ENCODE peak calls at places on chromosomes 5 and 9, in seven cellular contexts. N is left ventricle myocardium inferior, M is foreskin fibroblast, F is HL-60, R is A549, A is mucosa of descending colon, X is gastrocnemius medialis. L is an unnamed sample.

GRCh38 chr9:133916159-133916541 is 76.0 kb downstream of the VAV2 start:
- DNase-seq in X (no peak), R (no peak), A (no peak), M (no peak), N (no peak), F (no peak), L (no peak)

GRCh38 chr9:99516657-99517049 is 294.6 kb downstream of the SEC61B start:
- DNase-seq in N (no peak), X (no peak), M (no peak), R (no peak), A (no peak), F (no peak), L (no peak)

GRCh38 chr9:36551129-36551528 is 21.6 kb upstream of the MELK start:
- DNase-seq in M (peak), A (no peak), F (no peak), N (no peak), R (no peak), X (no peak), L (no peak)

GRCh38 chr5:133531634-133532033 is 80.7 kb downstream of the FSTL4 start:
- DNase-seq in A (no peak), R (no peak), F (no peak), X (no peak), M (peak), N (no peak), L (no peak)

GRCh38 chr9:70340572-70340971 is 73.9 kb downstream of the KLF9 start:
- DNase-seq in N (no peak), F (no peak), X (no peak), R (peak), A (no peak), M (peak), L (no peak)

GRCh38 chr5:9456435-9457042 is 89.3 kb downstream of the SEMA5A start:
- DNase-seq in A (no peak), R (no peak), N (no peak), M (peak), F (no peak), X (no peak), L (no peak)

GRCh38 chr5:161094411-161094810 is 242.4 kb upstream of the ATP10B start:
- DNase-seq in F (no peak), M (peak), A (no peak), N (no peak), X (no peak), R (no peak), L (no peak)

GRCh38 chr5:589588-589987 is 22.6 kb upstream of the CEP72 start:
- DNase-seq in X (no peak), N (no peak), R (no peak), F (no peak), A (no peak), M (no peak), L (no peak)

GRCh38 chr9:96176901-96177718 is 124.9 kb downstream of the HSD17B3 start:
- DNase-seq in N (no peak), X (no peak), A (peak), F (no peak), M (peak), R (peak), L (no peak)

GRCh38 chr5:132546108-132546507 is 2.8 kb upstream of the IL5 start:
- DNase-seq in F (no peak), N (no peak), R (no peak), M (no peak), A (no peak), X (no peak), L (no peak)

GRCh38 chr9:84317563-84317962 is 23.0 kb downstream of the SLC28A3 start:
- DNase-seq in R (no peak), F (no peak), M (no peak), N (no peak), A (no peak), X (no peak), L (no peak)

GRCh38 chr5:80600943-80601693 is 31.0 kb upstream of the ANKRD34B start:
- DNase-seq in F (no peak), X (no peak), A (no peak), R (no peak), M (no peak), N (no peak), L (no peak)

GRCh38 chr9:22107646-22108045 is 98.5 kb upstream of the CDKN2B start:
- DNase-seq in N (no peak), X (no peak), A (no peak), F (no peak), M (no peak), R (no peak), L (no peak)

GRCh38 chr9:108014353-108014752 is 524.8 kb upstream of the KLF4 start:
- DNase-seq in A (no peak), N (no peak), R (no peak), F (no peak), X (no peak), M (no peak), L (no peak)

GRCh38 chr5:81014348-81014747 is 54.2 kb downstream of the RASGRF2 start:
- DNase-seq in R (no peak), N (no peak), X (no peak), M (no peak), A (no peak), F (no peak), L (no peak)

GRCh38 chr5:9149988-9150387 is 395.9 kb downstream of the SEMA5A start:
- DNase-seq in X (no peak), N (no peak), R (no peak), A (no peak), F (no peak), M (peak), L (no peak)

GRCh38 chr5:168917947-168918600 is 338.9 kb upstream of the PANK3 start:
- DNase-seq in A (no peak), X (no peak), R (no peak), M (no peak), F (no peak), N (no peak), L (no peak)

GRCh38 chr5:5424736-5425135 is 2.3 kb downstream of the ICE1 start:
- DNase-seq in X (no peak), A (no peak), M (no peak), R (no peak), F (no peak), N (no peak), L (no peak)

GRCh38 chr5:145943674-145944121 is 7.3 kb downstream of the SH3RF2 start:
- DNase-seq in R (peak), X (peak), F (peak), A (no peak), M (no peak), N (no peak), L (no peak)

GRCh38 chr9:21993893-21994525 is at the start of gene CDKN2A:
- DNase-seq in X (no peak), A (peak), F (no peak), N (no peak), R (no peak), M (peak), L (peak)

GRCh38 chr5:1874820-1875219 is 7.9 kb downstream of the IRX4 start:
- DNase-seq in N (no peak), F (no peak), R (no peak), X (no peak), A (no peak), M (no peak), L (no peak)

GRCh38 chr9:76353280-76353679 is 40.9 kb downstream of the RFK start:
- DNase-seq in N (no peak), X (no peak), A (no peak), R (no peak), M (no peak), F (no peak), L (no peak)

GRCh38 chr9:137449931-137450537 is 8.9 kb upstream of the ENTPD8 start:
- DNase-seq in M (no peak), R (no peak), X (peak), A (peak), N (no peak), F (peak), L (peak)

GRCh38 chr9:80866576-80867227 is 822.6 kb downstream of the TLE1 start:
- DNase-seq in A (no peak), M (peak), X (no peak), F (no peak), R (no peak), N (no peak), L (no peak)

GRCh38 chr5:164097747-164098146 is 592.3 kb downstream of the MAT2B start:
- DNase-seq in A (no peak), X (no peak), M (no peak), N (no peak), R (no peak), F (no peak), L (no peak)

GRCh38 chr5:104297076-104297475 is 734.5 kb upstream of the NUDT12 start:
- DNase-seq in F (no peak), X (no peak), R (no peak), M (peak), N (no peak), A (no peak), L (no peak)

GRCh38 chr5:76688836-76689235 is 27.1 kb upstream of the F2R start:
- DNase-seq in M (peak), R (no peak), A (no peak), N (no peak), F (no peak), X (no peak), L (no peak)

GRCh38 chr5:26700759-26701384 is 337.5 kb downstream of the CDH9 start:
- DNase-seq in X (no peak), R (peak), N (no peak), F (no peak), A (no peak), M (no peak), L (no peak)

GRCh38 chr9:93118863-93119702 is 15.0 kb downstream of the NINJ1 start:
- DNase-seq in F (no peak), N (peak), M (no peak), R (no peak), A (peak), X (peak), L (peak)

GRCh38 chr5:95915999-95916686 is 45.5 kb downstream of the ELL2 start:
- DNase-seq in X (no peak), M (no peak), F (no peak), R (no peak), N (no peak), A (no peak), L (no peak)

GRCh38 chr5:78887384-78888118 is 97.6 kb downstream of the ARSB start:
- DNase-seq in R (no peak), F (no peak), N (no peak), X (no peak), A (no peak), M (no peak), L (no peak)

GRCh38 chr5:141864371-141865370 is 13.5 kb downstream of the PCDH1 start:
- DNase-seq in A (no peak), R (no peak), N (no peak), X (no peak), F (no peak), M (no peak), L (peak)

GRCh38 chr5:31355337-31355736 is 161.9 kb downstream of the CDH6 start:
- DNase-seq in X (no peak), M (no peak), A (no peak), F (no peak), R (no peak), N (no peak), L (no peak)
- H3K4me3 ChIP-seq in X (no peak), M (no peak), A (no peak), F (no peak), R (no peak), N (no peak), L (no peak)

GRCh38 chr9:112332272-112332671 is 1.1 kb downstream of the PTBP3 start:
- DNase-seq in F (no peak), R (no peak), M (no peak), X (no peak), N (no peak), A (no peak), L (no peak)

GRCh38 chr9:112332977-112333638 is at the start of gene PTBP3:
- DNase-seq in R (peak), X (peak), F (peak), N (peak), A (peak), M (peak), L (peak)

GRCh38 chr9:112333639-112334318 is 360 bp upstream of the PTBP3 start:
- DNase-seq in N (peak), R (peak), M (peak), A (peak), X (peak), F (peak), L (peak)

GRCh38 chr9:112332674-112332976 is 794 bp downstream of the PTBP3 start:
- DNase-seq in R (no peak), M (no peak), N (no peak), A (no peak), X (no peak), F (no peak), L (no peak)

DNA sequence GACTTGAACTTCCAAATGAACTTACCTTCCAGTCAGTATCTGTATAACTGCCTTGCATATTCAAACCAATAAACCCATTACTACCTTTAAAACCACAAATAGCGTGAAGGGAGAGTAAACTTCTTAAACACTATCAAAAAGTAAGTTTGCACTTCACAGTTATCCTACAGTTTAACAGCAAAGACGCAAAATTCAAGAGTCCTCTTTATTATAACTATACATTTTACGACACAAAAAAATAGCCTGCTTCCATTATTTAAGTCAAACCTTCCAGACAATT is 1.8 kb downstream of the PTBP3 start:
- DNase-seq in F (peak), M (no peak), A (no peak), N (no peak), X (no peak), R (no peak), L (no peak)
- H3K4me3 ChIP-seq in F (peak), M (peak), A (no peak), N (peak), X (peak), R (peak), L (peak)

GRCh38 chr9:18786936-18787658 is 245.9 kb downstream of the SAXO1 start:
- DNase-seq in F (no peak), N (no peak), R (no peak), M (peak), X (no peak), A (no peak), L (no peak)

GRCh38 chr9:18791074-18791473 is 241.9 kb downstream of the SAXO1 start:
- DNase-seq in X (no peak), N (no peak), M (no peak), F (no peak), A (no peak), R (peak), L (no peak)

GRCh38 chr9:18786196-18786595 is 246.8 kb downstream of the SAXO1 start:
- DNase-seq in A (no peak), R (no peak), N (no peak), X (no peak), M (no peak), F (no peak), L (no peak)

GRCh38 chr9:18785604-18786003 is 247.4 kb downstream of the SAXO1 start:
- DNase-seq in M (no peak), X (no peak), A (no peak), N (no peak), R (no peak), F (no peak), L (no peak)

DNA sequence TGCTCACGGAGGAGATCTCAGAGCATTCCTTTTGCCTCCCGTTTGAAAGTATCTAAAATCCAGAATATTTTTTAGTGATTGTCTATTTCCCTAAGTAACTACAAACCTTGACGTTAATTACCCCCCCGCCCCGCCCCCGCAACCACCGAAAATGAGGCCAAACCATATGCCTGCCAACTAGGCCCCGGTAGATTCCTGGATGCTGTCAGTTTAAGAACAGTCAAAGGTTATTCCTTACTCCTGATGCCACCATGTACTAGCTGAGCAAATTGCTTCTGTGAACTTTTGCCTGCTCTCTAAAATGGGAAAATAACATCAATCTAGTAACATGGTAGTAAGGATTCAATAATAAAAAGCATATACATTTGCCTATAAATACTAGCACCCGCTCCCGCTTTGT is 244.8 kb downstream of the SAXO1 start:
- DNase-seq in M (no peak), R (no peak), A (no peak), N (no peak), F (no peak), X (no peak), L (no peak)
- H3K4me3 ChIP-seq in M (no peak), R (no peak), A (no peak), N (no peak), F (no peak), X (no peak), L (no peak)

GRCh38 chr9:5042661-5043178 is 57.6 kb downstream of the JAK2 start:
- DNase-seq in R (no peak), X (no peak), N (no peak), F (no peak), A (no peak), M (no peak), L (peak)
- H3K4me3 ChIP-seq in R (no peak), X (no peak), N (no peak), F (no peak), A (no peak), M (no peak), L (no peak)

GRCh38 chr9:136109351-136110081 is 9.2 kb downstream of the TMEM250 start:
- DNase-seq in M (peak), N (peak), F (peak), A (peak), R (peak), X (peak), L (peak)
- H3K4me3 ChIP-seq in M (peak), N (peak), F (peak), A (no peak), R (peak), X (peak), L (peak)

GRCh38 chr5:107436276-107436675 is 234.5 kb downstream of the EFNA5 start:
- DNase-seq in A (no peak), R (no peak), N (no peak), F (no peak), M (no peak), X (no peak), L (no peak)

GRCh38 chr5:107431998-107432397 is 238.7 kb downstream of the EFNA5 start:
- DNase-seq in F (no peak), R (no peak), M (peak), X (no peak), N (no peak), A (no peak), L (no peak)

GRCh38 chr5:107430077-107430625 is 240.6 kb downstream of the EFNA5 start:
- DNase-seq in F (no peak), M (peak), N (no peak), A (no peak), R (no peak), X (no peak), L (no peak)

GRCh38 chr5:107428303-107428761 is 242.4 kb downstream of the EFNA5 start:
- DNase-seq in X (no peak), N (no peak), R (no peak), A (no peak), F (no peak), M (no peak), L (no peak)

DNA sequence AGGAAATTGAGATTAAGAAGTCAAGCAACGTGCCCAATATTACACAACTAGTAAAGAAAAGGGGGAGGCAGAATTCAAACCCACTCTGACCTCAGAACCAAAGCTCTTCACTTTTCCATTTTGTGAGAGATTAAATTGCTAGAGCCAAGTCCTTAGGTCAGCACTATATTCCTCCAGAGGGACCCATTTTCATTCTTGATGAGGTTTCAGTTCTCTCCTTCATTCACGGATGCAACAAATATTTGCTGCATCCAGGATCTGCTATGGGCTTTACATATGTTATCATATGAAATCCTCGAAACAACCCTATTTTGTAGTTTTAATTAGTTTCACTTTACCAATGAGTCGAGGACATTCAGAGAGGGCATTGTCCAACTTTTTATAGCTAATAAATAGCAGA is 239.2 kb downstream of the EFNA5 start:
- DNase-seq in F (no peak), A (no peak), N (no peak), M (no peak), R (no peak), X (no peak), L (no peak)
- H3K4me3 ChIP-seq in F (no peak), A (no peak), N (no peak), M (no peak), R (no peak), X (no peak), L (no peak)

GRCh38 chr5:100899675-100900074 is 3.4 kb downstream of the ST8SIA4 start:
- DNase-seq in M (no peak), X (no peak), R (no peak), F (no peak), N (no peak), A (no peak), L (no peak)
- H3K4me3 ChIP-seq in M (no peak), X (no peak), R (peak), F (no peak), N (peak), A (no peak), L (no peak)

GRCh38 chr5:42951169-42951846 is 88.8 kb downstream of the ANXA2R start:
- DNase-seq in N (peak), R (no peak), X (peak), F (no peak), M (peak), A (peak), L (peak)

GRCh38 chr5:42948961-42949347 is 91.2 kb downstream of the ANXA2R start:
- DNase-seq in F (no peak), A (no peak), X (no peak), N (no peak), R (no peak), M (no peak), L (no peak)

GRCh38 chr5:42950091-42950465 is 90.0 kb downstream of the ANXA2R start:
- DNase-seq in M (no peak), X (no peak), R (no peak), A (no peak), F (no peak), N (no peak), L (no peak)

GRCh38 chr5:42950466-42951168 is 89.5 kb downstream of the ANXA2R start:
- DNase-seq in A (peak), X (peak), F (peak), N (peak), M (peak), R (peak), L (no peak)

GRCh38 chr5:42949348-42950090 is 90.6 kb downstream of the ANXA2R start:
- DNase-seq in X (peak), F (peak), A (peak), M (peak), N (peak), R (peak), L (peak)
- H3K4me3 ChIP-seq in X (peak), F (peak), A (no peak), M (peak), N (peak), R (peak), L (peak)

DNA sequence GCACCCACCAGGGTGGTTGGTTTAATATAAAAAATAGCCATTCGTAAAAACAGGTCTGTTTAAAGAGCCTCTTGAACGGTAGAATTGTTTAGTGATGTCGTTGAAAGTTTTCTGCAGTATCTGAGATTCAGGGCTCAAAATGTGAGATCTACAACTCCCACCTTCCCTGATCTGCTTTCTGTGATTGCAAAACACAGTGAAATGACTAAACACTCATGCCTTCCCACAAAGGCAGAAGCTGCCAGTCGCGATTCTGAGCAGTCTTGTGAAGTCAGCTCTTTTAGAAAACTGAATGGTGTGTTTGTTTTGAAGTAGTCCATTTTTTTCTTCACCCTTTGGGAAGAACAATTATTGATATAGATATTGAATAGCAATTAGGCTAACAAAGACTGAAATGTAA is 3.7 kb downstream of the RXFP3 start:
- DNase-seq in M (peak), A (no peak), F (no peak), R (no peak), X (no peak), N (no peak), L (no peak)
- H3K4me3 ChIP-seq in M (no peak), A (no peak), F (no peak), R (no peak), X (no peak), N (no peak), L (no peak)

L was measured in kidney.